ENCODE peak calls at places on chromosomes 13 and 19, in six cellular contexts. A, E, M, D, Y and V are unnamed samples.

GRCh38 chr13:29849731-29850212 is 645 bp downstream of the UBL3 start:
- DNase-seq in A (no peak), M (peak; percentile 72), D (peak; percentile 70), Y (peak; percentile 70), E (peak; percentile 65), V (no peak)

GRCh38 chr19:40433391-40434216 is 7.8 kb upstream of the SERTAD1 start:
- DNase-seq in A (peak; percentile 34), D (peak; percentile 92), E (peak; percentile 87), Y (peak; percentile 95), M (peak; percentile 92), V (peak; percentile 71)

GRCh38 chr13:32846020-32846451 is 170.2 kb upstream of the KL start:
- DNase-seq in A (no peak), E (no peak), M (no peak), D (no peak), Y (no peak), V (no peak)

GRCh38 chr13:112064222-112064621 is 2.7 kb upstream of the SOX1 start:
- DNase-seq in A (no peak), E (no peak), M (no peak), Y (no peak), D (no peak), V (no peak)

GRCh38 chr19:45245334-45245787 is at the start of gene EXOC3L2:
- DNase-seq in M (no peak), D (no peak), Y (no peak), A (no peak), E (no peak), V (no peak)

GRCh38 chr19:15251749-15252397 is 19.6 kb upstream of the EPHX3 start:
- DNase-seq in Y (peak; percentile 77), M (peak; percentile 98), D (peak; percentile 96), A (peak; percentile 90), E (no peak), V (peak; percentile 57)

GRCh38 chr13:111924676-111925075 is 142.3 kb upstream of the SOX1 start:
- DNase-seq in Y (no peak), A (no peak), D (no peak), E (no peak), M (no peak), V (no peak)

GRCh38 chr19:3132971-3133792 is 2.7 kb upstream of the GNA15 start:
- DNase-seq in Y (peak; percentile 55), D (peak; percentile 81), A (no peak), M (peak; percentile 82), E (no peak), V (no peak)

GRCh38 chr19:12872941-12873890 is 8.0 kb downstream of the DNASE2 start:
- DNase-seq in M (peak; percentile 30), E (no peak), Y (peak; percentile 83), A (no peak), D (peak; percentile 43), V (peak; percentile 21)

GRCh38 chr19:41696402-41697197 is 8.5 kb upstream of the CEACAM7 start:
- DNase-seq in E (no peak), D (no peak), A (no peak), M (no peak), Y (no peak), V (no peak)

DNA sequence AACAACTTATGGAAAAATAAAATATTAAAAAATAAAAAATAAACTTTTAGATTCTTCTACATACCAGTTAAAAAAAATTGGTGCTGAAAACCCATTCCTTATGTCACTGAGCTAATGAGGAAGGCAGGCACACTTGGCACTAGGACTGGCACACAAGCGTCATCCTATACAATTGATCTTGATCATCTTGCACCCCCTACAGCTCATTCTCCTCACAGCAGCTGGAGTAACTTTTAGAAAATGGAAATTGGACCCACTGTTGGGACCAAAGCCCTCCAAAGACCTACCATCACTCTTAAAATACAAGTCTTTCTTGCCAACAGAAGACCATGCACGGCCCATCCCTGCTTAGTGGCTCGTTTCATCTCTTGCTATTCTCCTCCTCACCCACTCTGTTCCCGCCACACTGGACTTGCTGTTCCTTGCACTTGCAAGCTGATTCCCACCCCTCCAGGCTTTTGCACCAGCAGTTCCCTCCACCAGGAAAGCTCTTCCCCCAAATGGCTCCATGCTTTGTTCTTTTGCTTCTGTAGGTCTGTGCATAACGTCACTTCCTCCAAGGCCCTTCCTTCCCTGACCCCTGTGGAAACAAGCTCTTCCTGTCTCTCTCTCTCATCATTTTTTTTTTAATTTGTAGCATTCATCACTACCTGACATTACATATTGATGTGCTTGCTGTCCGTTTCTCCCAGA is 11.6 kb downstream of the CTU1 start:
- DNase-seq in M (no peak), E (no peak), Y (no peak), A (no peak), D (no peak), V (no peak)
- TF ChIP-seq CTCF in M (peak; percentile 29), E (peak; percentile 29), Y (peak; percentile 31), A (no peak), D (peak; percentile 26), V (no peak)

GRCh38 chr19:16595097-16595496 is 22.9 kb upstream of the SLC35E1 start:
- DNase-seq in D (no peak), A (no peak), E (no peak), Y (no peak), M (no peak), V (no peak)

GRCh38 chr19:16591803-16592556 is 19.8 kb upstream of the SLC35E1 start:
- DNase-seq in E (no peak), D (no peak), M (no peak), Y (no peak), A (no peak), V (no peak)

GRCh38 chr19:16593181-16593580 is 21.0 kb upstream of the SLC35E1 start:
- DNase-seq in E (no peak), A (no peak), M (no peak), Y (no peak), D (no peak), V (no peak)

GRCh38 chr19:16594681-16595091 is 22.5 kb upstream of the SLC35E1 start:
- DNase-seq in M (no peak), A (no peak), E (no peak), D (no peak), Y (no peak), V (no peak)

DNA sequence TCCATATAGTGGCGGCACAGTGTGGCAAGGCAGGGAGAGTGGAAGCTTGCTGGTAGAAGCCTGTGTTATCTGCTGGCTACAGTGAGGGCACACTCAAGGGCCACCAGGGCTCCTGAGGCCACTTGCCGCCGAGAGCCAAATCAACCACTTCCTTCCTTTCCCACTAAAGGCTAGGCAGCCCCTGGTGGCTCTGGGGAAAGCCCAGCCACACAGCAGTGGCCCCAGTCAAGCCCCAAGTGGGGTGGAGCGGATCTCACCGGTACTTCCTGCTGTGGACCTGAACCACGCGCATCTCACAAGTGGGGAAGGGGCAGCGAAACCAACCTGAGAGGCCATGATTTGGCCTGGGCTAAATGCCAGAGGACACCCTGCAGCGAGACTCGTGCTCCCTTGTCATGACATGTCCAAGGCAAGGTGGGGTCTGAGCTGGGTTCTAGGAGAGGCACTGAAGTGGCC is 21.9 kb upstream of the SLC35E1 start:
- DNase-seq in M (no peak), Y (no peak), A (no peak), E (no peak), D (no peak), V (no peak)
- H3K4me3 ChIP-seq in M (no peak overlapping the region), Y (no peak overlapping the region), A (no peak overlapping the region), E (no peak overlapping the region), D (no peak overlapping the region), V (no peak overlapping the region)

GRCh38 chr13:75042809-75043208 is 439.2 kb downstream of the TBC1D4 start:
- DNase-seq in M (no peak), Y (no peak), A (no peak), E (no peak), D (no peak), V (no peak)

DNA sequence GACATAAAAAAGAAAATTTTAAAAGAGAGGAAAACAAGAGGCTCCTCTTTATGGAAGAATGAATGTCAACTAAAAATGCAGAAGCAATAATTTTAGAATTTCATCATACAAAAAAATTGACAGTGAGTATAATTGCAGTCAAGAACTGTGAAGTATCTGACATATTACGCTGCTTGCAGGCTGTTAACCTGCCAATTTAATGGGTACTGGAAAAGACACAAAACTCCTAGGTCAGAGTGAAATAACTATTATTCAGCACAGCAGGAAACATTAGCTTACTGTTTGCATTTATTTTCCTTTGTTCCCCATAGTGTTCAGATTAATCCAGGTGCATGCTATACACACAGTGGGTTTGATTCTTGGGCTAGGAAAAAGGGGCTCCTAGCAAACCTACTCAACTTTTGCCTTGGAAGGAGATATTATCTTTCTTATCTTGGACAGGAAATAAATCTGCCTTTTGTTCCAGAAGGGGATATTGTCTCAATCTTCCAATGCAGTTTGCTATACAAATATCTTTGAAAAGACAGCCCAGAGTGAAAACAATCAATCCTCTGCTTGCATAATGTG is 443.6 kb downstream of the TBC1D4 start:
- DNase-seq in M (no peak), E (no peak), D (no peak), Y (no peak), A (no peak), V (no peak)
- TF ChIP-seq CTCF in M (no peak), E (no peak), D (no peak), Y (no peak), A (no peak), V (no peak)

GRCh38 chr19:10662384-10663251 is 8.5 kb downstream of the ILF3 start:
- DNase-seq in Y (no peak), D (no peak), M (peak; percentile 21), E (no peak), A (no peak), V (no peak)
- H3K4me3 ChIP-seq in Y (no peak overlapping the region), D (no peak overlapping the region), M (no peak overlapping the region), E (peak overlapping the region; percentile 9), A (no peak overlapping the region), V (no peak overlapping the region)

GRCh38 chr13:47859129-47859528 is 141.9 kb downstream of the SUCLA2 start:
- DNase-seq in A (peak; percentile 37), M (peak; percentile 77), Y (no peak), E (no peak), D (peak; percentile 32), V (peak; percentile 16)
- TF ChIP-seq CTCF in A (no peak), M (peak; percentile 39), Y (peak; percentile 32), E (no peak), D (no peak), V (no peak)

DNA sequence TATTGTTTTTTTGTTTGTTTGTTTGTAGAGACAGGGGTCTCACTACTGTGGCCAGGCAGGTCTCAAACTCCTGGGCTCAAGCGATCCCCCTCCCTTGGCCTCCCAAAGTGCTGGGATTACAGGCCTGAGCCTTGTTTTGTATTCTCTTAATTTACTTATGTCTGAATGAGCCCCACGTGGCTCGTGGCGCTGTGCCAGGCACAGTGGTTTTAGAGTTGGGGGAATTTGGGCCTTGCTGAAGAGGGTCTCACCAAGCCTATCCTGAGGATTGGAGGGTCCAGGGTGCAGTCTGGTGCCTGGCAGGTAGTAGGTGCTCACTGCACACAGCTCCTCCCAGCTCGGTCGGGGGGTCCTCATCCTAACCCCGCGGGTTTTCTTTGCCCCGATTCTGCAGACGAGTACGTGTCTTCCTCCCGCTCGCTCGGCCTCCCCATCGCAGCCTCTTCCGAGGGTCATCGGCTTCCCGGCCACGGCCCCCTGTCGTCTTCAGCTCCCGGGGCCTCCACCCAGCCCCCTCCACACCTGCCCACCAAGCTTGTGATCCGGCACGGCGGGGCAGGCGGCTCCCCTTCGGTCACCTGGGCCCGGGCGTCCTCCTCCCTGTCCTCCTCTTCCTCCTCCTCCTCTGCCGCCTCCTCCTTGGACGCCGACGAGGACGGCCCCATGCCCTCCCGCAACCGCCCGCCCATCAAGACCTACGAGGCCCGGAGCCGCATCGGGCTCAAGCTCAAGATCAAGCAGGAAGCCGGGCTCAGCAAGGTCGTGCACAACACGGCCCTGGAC is 12.1 kb upstream of the EHD2 start:
- DNase-seq in E (no peak), D (no peak), Y (no peak), M (no peak), A (no peak), V (no peak)
- H3K4me3 ChIP-seq in E (no peak overlapping the region), D (no peak overlapping the region), Y (no peak overlapping the region), M (no peak overlapping the region), A (no peak overlapping the region), V (no peak overlapping the region)